ENCODE peak calls at places on chromosomes 16 and 17, in eight cellular contexts. X, K, Y, R, U, Z, H and E are unnamed samples.

GRCh38 chr17:51238253-51238887 is 21.5 kb downstream of the MBTD1 start:
- DNase-seq in X (no peak), K (peak; percentile 39), Y (no peak), R (no peak), U (no peak), Z (no peak), H (no peak), E (peak; percentile 35)

GRCh38 chr16:78184554-78185183 is 85.2 kb downstream of the WWOX start:
- DNase-seq in X (no peak), K (no peak), Y (no peak), R (no peak), U (peak; percentile 35), Z (no peak), H (no peak), E (no peak)

GRCh38 chr16:3935921-3936320 is 55.4 kb upstream of the CREBBP start:
- DNase-seq in X (no peak), K (no peak), Y (no peak), R (no peak), U (no peak), Z (peak; percentile 29), H (peak; percentile 50), E (no peak)

GRCh38 chr16:87150359-87151280 is 166.6 kb downstream of the C16orf95 start:
- DNase-seq in X (no peak), K (no peak), Y (no peak), R (no peak), U (no peak), Z (no peak), H (no peak), E (no peak)

GRCh38 chr16:483351-484075 is 44.0 kb upstream of the CAPN15 start:
- DNase-seq in X (no peak), K (no peak), Y (no peak), R (no peak), U (no peak), Z (peak; percentile 92), H (no peak), E (no peak)

GRCh38 chr16:48818257-48818656 is 208.3 kb upstream of the N4BP1 start:
- DNase-seq in X (no peak), K (no peak), Y (no peak), R (no peak), U (no peak), Z (no peak), H (no peak), E (no peak)

GRCh38 chr16:12999368-12999767 is 98.0 kb downstream of the SHISA9 start:
- DNase-seq in X (no peak), K (no peak), Y (no peak), R (no peak), U (no peak), Z (no peak), H (no peak), E (no peak)

GRCh38 chr17:74812109-74812864 is 36.1 kb upstream of the NAT9 start:
- DNase-seq in X (no peak), K (no peak), Y (no peak), R (no peak), U (no peak), Z (no peak), H (peak; percentile 75), E (no peak)

GRCh38 chr16:85655216-85656129 is 33.3 kb downstream of the GINS2 start:
- DNase-seq in X (no peak), K (no peak), Y (no peak), R (no peak), U (no peak), Z (no peak), H (no peak), E (no peak)

GRCh38 chr16:11585460-11586374 is 1.0 kb downstream of the LITAF start:
- DNase-seq in X (peak; percentile 40), K (peak; percentile 44), Y (no peak), R (no peak), U (peak; percentile 60), Z (no peak), H (peak; percentile 73), E (peak; percentile 37)

GRCh38 chr16:10256855-10257641 is 74.8 kb upstream of the GRIN2A start:
- DNase-seq in X (peak; percentile 35), K (peak; percentile 86), Y (peak; percentile 4), R (peak; percentile 14), U (peak; percentile 51), Z (peak; percentile 83), H (no peak), E (peak; percentile 80)

GRCh38 chr17:13822671-13823070 is 220.9 kb upstream of the HS3ST3A1 start:
- DNase-seq in X (no peak), K (no peak), Y (no peak), R (no peak), U (no peak), Z (no peak), H (no peak), E (no peak)

GRCh38 chr16:85114909-85115567 is 2.8 kb upstream of the CIBAR2 start:
- DNase-seq in X (peak; percentile 84), K (peak; percentile 95), Y (peak; percentile 69), R (peak; percentile 86), U (peak; percentile 83), Z (peak; percentile 99), H (peak; percentile 94), E (peak; percentile 79)

GRCh38 chr17:19724501-19725420 is 8.4 kb upstream of the SLC47A2 start:
- DNase-seq in X (peak; percentile 38), K (no peak), Y (no peak), R (peak; percentile 76), U (peak; percentile 75), Z (peak; percentile 43), H (peak; percentile 91), E (peak; percentile 36)

GRCh38 chr16:19138601-19139000 is 24.8 kb downstream of the ITPRIPL2 start:
- DNase-seq in X (peak; percentile 74), K (no peak), Y (no peak), R (no peak), U (peak; percentile 76), Z (peak; percentile 68), H (no peak), E (no peak)

GRCh38 chr16:87702325-87702811 is 63.4 kb downstream of the KLHDC4 start:
- DNase-seq in X (no peak), K (peak; percentile 91), Y (no peak), R (peak; percentile 62), U (peak; percentile 30), Z (peak; percentile 88), H (no peak), E (peak; percentile 84)